ENCODE peak calls at places on chromosomes 16 and 17, in four cellular contexts. V is ascending aorta, F is cardiac muscle cell, P is HepG2. D is an unnamed sample. For H3K4me1 and H3K9me3, the result is how much of the 10 kb centered on the place peaks cover.

GRCh38 chr16:73083271-73083670 is 35.3 kb upstream of the ZFHX3 start:
- DNase-seq in V (no peak), F (no peak), P (no peak), D (no peak)

GRCh38 chr17:10875411-10875810 is 37.5 kb upstream of the PIRT start:
- DNase-seq in V (no peak), F (peak), P (no peak), D (no peak)

GRCh38 chr16:57765160-57765728 is 29.7 kb downstream of the KATNB1 start:
- DNase-seq in V (no peak), F (no peak), P (no peak), D (no peak)

GRCh38 chr16:85955566-85955965 is 56.6 kb downstream of the IRF8 start:
- DNase-seq in V (no peak), F (no peak), P (no peak), D (no peak)

GRCh38 chr16:22092143-22092933 is at the start of gene VWA3A:
- DNase-seq in V (no peak), F (peak), P (no peak), D (no peak)

GRCh38 chr17:33572615-33573014 is 279.5 kb upstream of the ASIC2 start:
- DNase-seq in V (no peak), F (no peak), P (no peak), D (no peak)

GRCh38 chr17:10772425-10773380 is 31.2 kb downstream of the TMEM238L start:
- DNase-seq in V (no peak), F (peak), P (peak), D (peak)

GRCh38 chr17:50631908-50632571 is 2.6 kb upstream of the ABCC3 start:
- DNase-seq in V (no peak), F (no peak), P (no peak), D (no peak)

GRCh38 chr16:2236362-2237075 is at the start of gene DNASE1L2:
- DNase-seq in V (no peak), F (peak), P (no peak), D (no peak)

GRCh38 chr17:3865166-3865565 is 19.1 kb upstream of the NCBP3 start:
- DNase-seq in V (peak), F (peak), P (no peak), D (no peak)

GRCh38 chr17:13429201-13429600 is 172.5 kb downstream of the HS3ST3A1 start:
- DNase-seq in V (no peak), F (peak), P (no peak), D (no peak)

GRCh38 chr16:3017806-3018506 is at the start of gene CLDN6:
- DNase-seq in V (no peak), F (no peak), P (no peak), D (no peak)

GRCh38 chr17:30124273-30124796 is 7.7 kb downstream of the NSRP1 start:
- DNase-seq in V (no peak), F (no peak), P (no peak), D (no peak)

GRCh38 chr16:19029980-19030379 is 37.4 kb upstream of the COQ7 start:
- DNase-seq in V (no peak), F (no peak), P (no peak), D (no peak)

GRCh38 chr16:18800674-18801196 is 614 bp downstream of the ARL6IP1 start:
- DNase-seq in V (no peak), F (peak), P (no peak), D (no peak)

GRCh38 chr17:57498443-57498842 is 242.1 kb downstream of the MSI2 start:
- DNase-seq in V (no peak), F (no peak), P (no peak), D (no peak)

GRCh38 chr17:74943808-74944522 is 8.3 kb downstream of the OTOP3 start:
- DNase-seq in V (no peak), F (no peak), P (no peak), D (no peak)

GRCh38 chr17:37483311-37484039 is 6.2 kb upstream of the DUSP14 start:
- DNase-seq in V (no peak), F (peak), P (no peak), D (no peak)

GRCh38 chr16:72120026-72120425 is 26.4 kb downstream of the DHX38 start:
- DNase-seq in V (no peak), F (no peak), P (no peak), D (no peak)

GRCh38 chr17:74429604-74430384 is 2.1 kb upstream of the GPRC5C start:
- DNase-seq in V (no peak), F (no peak), P (peak), D (no peak)

GRCh38 chr17:47231866-47232265 is 21.8 kb upstream of the ITGB3 start:
- DNase-seq in V (no peak), F (no peak), P (no peak), D (no peak)

GRCh38 chr17:29705352-29705751 is 82.6 kb upstream of the CORO6 start:
- DNase-seq in V (no peak), F (no peak), P (no peak), D (no peak)

GRCh38 chr17:74059471-74059870 is 144.0 kb upstream of the RPL38 start:
- DNase-seq in V (no peak), F (no peak), P (no peak), D (no peak)

GRCh38 chr17:8872705-8873426 is 5.4 kb upstream of the PIK3R6 start:
- DNase-seq in V (no peak), F (peak), P (no peak), D (no peak)

GRCh38 chr16:6684076-6684673 is 648.5 kb upstream of the RBFOX1 start:
- DNase-seq in V (no peak), F (no peak), P (peak), D (no peak)

GRCh38 chr17:20189322-20189721 is 180.2 kb downstream of the SPECC1 start:
- DNase-seq in V (no peak), F (peak), P (no peak), D (no peak)

GRCh38 chr16:83960521-83961249 is 7.4 kb upstream of the NECAB2 start:
- DNase-seq in V (no peak), F (no peak), P (no peak), D (no peak)

GRCh38 chr16:11405331-11406176 is 60.3 kb downstream of the RMI2 start:
- DNase-seq in V (no peak), F (peak), P (peak), D (peak)

GRCh38 chr16:11497851-11498289 is 88.8 kb downstream of the LITAF start:
- DNase-seq in V (peak), F (peak), P (peak), D (no peak)

GRCh38 chr16:89320717-89321501 is 103.4 kb downstream of the ZNF778 start:
- DNase-seq in V (no peak), F (peak), P (no peak), D (no peak)

GRCh38 chr16:76235426-76235825 is 41.8 kb upstream of the CNTNAP4 start:
- DNase-seq in V (no peak), F (no peak), P (no peak), D (no peak)

GRCh38 chr17:16304832-16305231 is 48.4 kb downstream of the CENPV start:
- DNase-seq in V (no peak), F (peak), P (peak), D (no peak)

GRCh38 chr17:38352245-38353083 is 820 bp downstream of the SOCS7 start:
- DNase-seq in V (peak), F (peak), P (no peak), D (peak)

GRCh38 chr16:56841233-56841632 is 23.8 kb upstream of the SLC12A3 start:
- DNase-seq in V (no peak), F (peak), P (no peak), D (no peak)

GRCh38 chr16:17001471-17001870 is 469.3 kb downstream of the XYLT1 start:
- DNase-seq in V (no peak), F (no peak), P (no peak), D (no peak)

GRCh38 chr17:50346313-50347086 is 574 bp downstream of the XYLT2 start:
- DNase-seq in V (peak), F (peak), P (no peak), D (no peak)

DNA sequence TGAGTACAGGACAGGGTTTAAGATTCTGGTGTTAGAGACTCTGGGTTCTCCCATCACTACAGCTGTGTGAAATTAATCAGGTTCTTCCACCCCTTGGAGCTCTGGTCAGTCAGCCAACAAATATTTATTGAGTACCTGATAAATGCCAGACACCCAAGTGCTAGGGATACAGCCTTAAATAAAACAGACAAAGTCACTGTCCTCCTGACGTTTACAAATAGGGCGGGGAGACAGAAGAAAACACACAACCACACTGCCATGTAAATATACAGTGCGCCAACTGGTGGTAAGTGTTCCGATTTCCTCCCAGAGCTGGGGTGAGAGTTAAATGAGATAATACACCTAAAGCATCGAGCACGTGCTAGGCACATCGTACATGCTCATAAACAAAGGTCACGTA is 121.0 kb downstream of the COPRS start:
- DNase-seq in V (no peak), F (no peak), P (no peak), D (no peak)
- H3K27ac ChIP-seq in V (peak), F (no peak), P (no peak), D (no peak)

DNA sequence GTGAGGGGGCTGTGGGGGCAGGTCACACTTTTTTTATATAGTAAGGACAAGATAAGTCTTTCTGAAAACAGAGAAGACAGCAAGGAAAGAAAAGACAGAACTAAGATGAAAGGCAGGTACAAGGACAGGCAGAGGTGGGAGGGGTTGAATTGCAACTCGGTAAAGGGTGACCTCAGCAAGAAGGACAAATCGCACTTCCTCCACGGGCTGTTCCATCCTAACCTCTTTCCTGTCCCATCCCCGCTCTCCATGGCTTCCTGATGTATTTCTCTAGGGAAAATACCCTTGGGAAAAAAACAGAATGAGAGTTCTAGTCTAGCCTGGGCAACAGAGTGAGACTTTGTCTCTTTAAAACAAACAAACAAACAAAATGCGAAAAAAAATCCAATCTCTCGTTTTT is 57.3 kb downstream of the ARHGAP17 start:
- DNase-seq in V (no peak), F (no peak), P (no peak), D (no peak)
- H3K4me1 ChIP-seq in V (under half), F (under half), P (under half), D (under half)

DNA sequence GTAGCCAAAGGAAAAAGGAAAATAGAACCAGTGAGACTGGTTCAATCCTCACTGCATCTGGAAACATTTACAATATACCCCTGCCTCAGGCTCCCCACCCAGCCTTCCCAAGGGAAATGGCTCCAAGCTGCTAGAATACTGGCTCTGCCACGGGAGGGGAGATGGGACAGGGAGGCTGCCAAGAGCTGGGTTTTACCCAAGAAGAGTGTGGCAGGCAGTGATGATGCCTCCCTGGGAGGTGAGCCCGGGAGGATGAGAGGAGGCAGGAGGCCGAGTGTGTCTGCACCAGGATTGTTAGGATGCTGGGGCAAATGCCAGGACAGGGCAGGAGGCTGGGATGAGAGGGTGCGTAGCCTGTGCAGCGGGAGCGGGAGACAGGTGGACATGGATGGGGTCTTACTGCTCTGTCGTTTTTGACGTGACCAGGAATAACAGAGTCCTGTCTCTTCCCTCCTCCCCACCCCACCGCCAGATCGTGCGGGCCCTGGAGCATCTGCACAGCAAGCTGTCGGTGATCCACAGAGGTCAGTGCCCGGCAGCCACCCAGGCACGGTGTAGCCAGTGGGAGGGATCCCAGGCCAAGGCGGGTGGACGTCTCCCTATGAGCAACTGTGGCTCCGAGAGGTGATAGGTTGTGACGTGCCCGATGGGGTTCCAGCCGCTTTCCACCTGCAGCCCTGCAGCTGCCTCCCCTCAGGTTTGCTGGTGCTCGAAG is 18.4 kb downstream of the MAP2K3 start:
- DNase-seq in V (no peak), F (no peak), P (no peak), D (no peak)
- H3K9me3 ChIP-seq in V (under half), F (under half), P (under half), D (under half)

DNA sequence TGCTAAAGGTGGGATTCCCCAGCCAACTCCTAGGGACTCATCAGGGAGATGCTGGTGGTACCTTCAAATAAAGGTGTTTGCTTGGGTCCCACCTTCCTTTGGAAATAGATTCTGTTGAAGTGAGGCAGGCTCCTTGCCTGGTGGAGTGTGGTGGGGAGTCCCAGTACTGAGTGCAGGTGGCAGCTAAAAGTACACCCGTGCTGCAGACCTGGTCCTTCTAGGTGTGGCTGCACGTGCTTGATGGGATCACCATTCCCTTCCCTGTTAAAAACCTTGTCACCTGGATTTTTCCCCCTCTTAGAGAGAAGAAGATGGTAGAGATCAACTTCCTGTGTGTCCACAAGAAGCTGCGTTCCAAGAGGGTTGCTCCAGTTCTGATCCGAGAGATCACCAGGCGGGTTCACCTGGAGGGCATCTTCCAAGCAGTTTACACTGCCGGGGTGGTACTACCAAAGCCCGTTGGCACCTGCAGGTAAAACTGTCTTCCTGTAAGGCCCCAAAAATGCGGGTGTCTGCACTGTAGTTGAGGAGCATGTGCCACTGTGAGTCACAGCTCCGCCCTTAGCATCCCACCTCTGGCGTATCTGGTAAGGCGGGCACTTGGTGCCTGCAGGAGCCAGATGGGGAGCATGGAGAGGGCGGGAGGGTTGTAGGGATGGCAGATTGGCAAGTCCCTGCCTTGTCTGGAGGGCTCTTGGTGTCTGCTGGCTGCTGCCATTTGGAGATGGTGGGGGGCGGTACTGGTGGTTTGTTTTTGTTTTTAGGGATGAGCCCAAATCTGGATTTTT is 34.0 kb downstream of the PLCD3 start:
- DNase-seq in V (no peak), F (no peak), P (no peak), D (no peak)
- H3K27ac ChIP-seq in V (peak), F (no peak), P (no peak), D (no peak)

GRCh38 chr17:349666-350065 is 2.9 kb downstream of the RPH3AL start:
- DNase-seq in V (no peak), F (peak), P (no peak), D (no peak)

GRCh38 chr17:352421-353212 is at the start of gene RPH3AL:
- DNase-seq in V (no peak), F (peak), P (peak), D (no peak)

GRCh38 chr17:351875-352420 is 659 bp downstream of the RPH3AL start:
- DNase-seq in V (peak), F (no peak), P (no peak), D (no peak)

GRCh38 chr17:350706-351435 is 1.7 kb downstream of the RPH3AL start:
- DNase-seq in V (peak), F (peak), P (peak), D (no peak)

GRCh38 chr17:351436-351713 is 1.2 kb downstream of the RPH3AL start:
- DNase-seq in V (no peak), F (no peak), P (no peak), D (no peak)
- H3K4me1 ChIP-seq in V (under half), F (under half), P (half or more), D (under half)

GRCh38 chr17:80081596-80081995 is 19.8 kb upstream of the GAA start:
- DNase-seq in V (no peak), F (no peak), P (no peak), D (no peak)

GRCh38 chr17:80083136-80083661 is 18.2 kb upstream of the GAA start:
- DNase-seq in V (no peak), F (no peak), P (no peak), D (no peak)

GRCh38 chr17:80084773-80085172 is 16.6 kb upstream of the GAA start:
- DNase-seq in V (no peak), F (no peak), P (no peak), D (no peak)

GRCh38 chr17:80082403-80083135 is 18.8 kb upstream of the GAA start:
- DNase-seq in V (peak), F (peak), P (peak), D (peak)

GRCh38 chr17:80080081-80080480 is 21.3 kb upstream of the GAA start:
- DNase-seq in V (no peak), F (peak), P (no peak), D (no peak)
- H3K9me3 ChIP-seq in V (under half), F (under half), P (under half), D (under half)

GRCh38 chr16:25066426-25066746 is 45.2 kb upstream of the LCMT1 start:
- DNase-seq in V (no peak), F (no peak), P (no peak), D (no peak)
- H3K27ac ChIP-seq in V (peak), F (no peak), P (no peak), D (peak)

DNA sequence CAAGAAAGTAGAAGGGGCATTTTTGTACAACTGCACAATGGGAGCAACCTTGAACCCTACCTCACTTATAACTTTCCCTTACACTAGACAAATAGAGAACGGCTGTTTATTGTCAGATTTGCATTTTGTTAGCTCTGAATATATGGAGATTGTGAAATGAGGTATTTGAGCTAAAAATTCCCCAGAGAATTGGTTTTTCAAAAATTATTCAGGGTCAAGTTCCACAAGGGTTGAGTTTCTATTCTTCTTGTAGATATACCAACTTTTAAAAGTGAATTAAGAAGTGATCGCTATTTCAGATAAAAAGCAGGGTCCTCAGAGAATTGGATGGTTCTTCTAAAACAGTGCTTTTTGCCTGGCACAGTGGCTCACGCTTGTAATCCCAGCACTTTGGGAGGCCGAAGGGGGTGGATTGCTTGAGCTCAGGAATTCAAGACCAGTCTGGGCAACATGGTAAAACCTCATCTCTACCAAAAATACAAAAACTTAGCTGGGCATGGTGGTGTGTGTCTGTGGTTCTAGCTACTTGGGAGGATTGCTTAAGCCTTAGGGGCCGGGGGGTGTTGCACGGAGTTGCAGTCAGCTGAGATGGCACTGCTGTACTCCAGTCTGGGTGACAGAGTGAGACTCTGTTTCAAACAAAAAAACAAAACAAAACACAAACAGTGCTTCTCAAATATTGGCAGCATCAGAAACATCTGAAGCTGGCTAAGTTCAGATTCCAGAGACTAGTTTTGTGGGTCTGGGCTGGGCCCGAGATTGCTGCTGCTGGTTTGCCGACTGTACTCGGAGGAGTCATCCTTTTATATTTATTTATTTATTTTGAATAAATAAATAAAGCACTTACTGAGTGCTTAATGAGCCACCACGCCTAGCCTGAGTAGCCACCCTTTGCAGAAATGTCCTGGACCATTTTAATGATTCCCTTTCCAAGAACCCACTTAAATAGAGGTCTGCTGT is 50.9 kb downstream of the PECAM1 start:
- DNase-seq in V (no peak), F (no peak), P (no peak), D (no peak)
- H3K4me1 ChIP-seq in V (under half), F (under half), P (under half), D (under half)

GRCh38 chr16:34743115-34743514 is 1283.7 kb downstream of the TP53TG3F start:
- DNase-seq in V (no peak), F (no peak), P (no peak), D (no peak)
- H3K9me3 ChIP-seq in V (under half), F (under half), P (half or more), D (under half)

D was measured in naive thymus-derived CD4-positive, alpha-beta T cell.